ENCODE peak calls at places on chromosome 16, in ten cellular contexts. U is CD4-positive, CD25-positive, alpha-beta regulatory T cell; F is AG08395; B is GM20000; X is activated naive CD4-positive, alpha-beta T cell treated with Interleukin-2 at 50 U/mL for 16 hours; Z is bronchial epithelial cell; P is hypothalamus; V is substantia nigra; S is NCI-H460; W is NT2/D1. E is an unnamed sample.

GRCh38 chr16:21162661-21163151 is 4.2 kb downstream of the LDAF1 start:
- DNase-seq in V (no peak), U (no peak), S (no peak), B (no peak), Z (no peak), X (no peak), F (peak; percentile 18), P (no peak), W (no peak), E (no peak)

GRCh38 chr16:54886078-54886477 is 44.6 kb upstream of the IRX5 start:
- DNase-seq in Z (no peak), P (no peak), V (no peak), U (no peak), W (no peak), F (no peak), X (no peak), S (no peak), B (no peak), E (no peak)

GRCh38 chr16:48123104-48123788 is 32.5 kb downstream of the ABCC12 start:
- DNase-seq in Z (peak; percentile 99), B (peak; percentile 48), W (no peak), X (peak; percentile 72), F (peak; percentile 98), U (no peak), S (peak; percentile 89), P (no peak), V (no peak), E (peak; percentile 95)

GRCh38 chr16:16004314-16004749 is 54.9 kb downstream of the ABCC1 start:
- DNase-seq in S (no peak), V (no peak), B (no peak), W (no peak), X (no peak), F (peak; percentile 62), Z (peak; percentile 37), U (no peak), P (no peak), E (no peak)

GRCh38 chr16:86391987-86392386 is 118.3 kb upstream of the FOXF1 start:
- DNase-seq in W (no peak), V (no peak), S (peak; percentile 89), X (no peak), B (no peak), U (no peak), Z (no peak), P (no peak), F (peak; percentile 63), E (no peak)

GRCh38 chr16:88005148-88005547 is 53.9 kb downstream of the BANP start:
- DNase-seq in B (no peak), S (no peak), Z (no peak), F (no peak), V (no peak), P (no peak), U (no peak), W (no peak), X (no peak), E (no peak)

GRCh38 chr16:30382398-30383015 is at the start of gene SEPTIN1:
- DNase-seq in P (no peak), B (peak; percentile 76), U (peak; percentile 60), F (no peak), W (no peak), Z (no peak), V (no peak), X (peak; percentile 80), S (no peak), E (no peak)

GRCh38 chr16:29675811-29676643 is 3.0 kb upstream of the QPRT start:
- DNase-seq in Z (peak; percentile 12), F (peak; percentile 59), B (no peak), V (no peak), X (no peak), P (no peak), S (peak; percentile 8), U (no peak), W (no peak), E (no peak)

GRCh38 chr16:78230832-78231231 is 131.4 kb downstream of the WWOX start:
- DNase-seq in Z (peak; percentile 79), X (no peak), F (no peak), U (no peak), S (no peak), P (no peak), V (no peak), W (no peak), B (no peak), E (peak; percentile 60)

GRCh38 chr16:49649013-49649785 is 206.7 kb downstream of the ZNF423 start:
- DNase-seq in V (no peak), X (no peak), S (no peak), F (peak; percentile 43), P (no peak), B (no peak), Z (peak; percentile 52), U (no peak), W (no peak), E (peak; percentile 16)

GRCh38 chr16:67034478-67034877 is 5.5 kb downstream of the CBFB start:
- DNase-seq in U (no peak), B (no peak), F (no peak), P (no peak), V (no peak), S (no peak), Z (peak; percentile 8), W (no peak), X (no peak), E (no peak)

GRCh38 chr16:89320717-89321501 is 103.4 kb downstream of the ZNF778 start:
- DNase-seq in B (no peak), V (peak; percentile 20), U (no peak), S (no peak), P (no peak), F (peak; percentile 20), Z (peak; percentile 35), X (no peak), W (no peak), E (no peak)

GRCh38 chr16:84239910-84240309 is at the start of gene KCNG4:
- DNase-seq in V (no peak), X (no peak), S (no peak), W (no peak), P (no peak), U (no peak), B (no peak), F (no peak), Z (no peak), E (no peak)

GRCh38 chr16:85227924-85228462 is 115.7 kb upstream of the CIBAR2 start:
- DNase-seq in V (no peak), B (peak; percentile 61), S (no peak), P (no peak), W (no peak), X (no peak), U (no peak), F (peak; percentile 86), Z (peak; percentile 38), E (no peak)

GRCh38 chr16:85657267-85657650 is 31.5 kb downstream of the GINS2 start:
- DNase-seq in Z (no peak), F (no peak), S (no peak), U (no peak), P (no peak), W (no peak), V (no peak), B (no peak), X (no peak), E (no peak)

GRCh38 chr16:24135624-24136296 is 120.4 kb upstream of the CACNG3 start:
- DNase-seq in Z (no peak), P (no peak), B (no peak), W (peak; percentile 69), X (no peak), S (no peak), F (no peak), V (no peak), U (no peak), E (no peak)

GRCh38 chr16:89272631-89273030 is 55.1 kb downstream of the ZNF778 start:
- DNase-seq in U (no peak), S (no peak), Z (no peak), W (no peak), B (no peak), F (no peak), P (no peak), V (no peak), X (no peak), E (no peak)

GRCh38 chr16:86455116-86455515 is 55.2 kb upstream of the FOXF1 start:
- DNase-seq in U (no peak), W (no peak), S (no peak), B (no peak), V (no peak), Z (no peak), P (no peak), F (peak; percentile 65), X (no peak), E (no peak)

GRCh38 chr16:27316038-27316680 is 2.4 kb downstream of the IL4R start:
- DNase-seq in S (no peak), U (no peak), X (no peak), P (no peak), W (no peak), B (no peak), F (no peak), Z (no peak), V (no peak), E (no peak)

GRCh38 chr16:88804552-88805339 is 1.2 kb downstream of the CDT1 start:
- DNase-seq in P (no peak), X (peak; percentile 44), B (peak; percentile 59), V (no peak), U (no peak), S (no peak), F (no peak), W (no peak), Z (no peak), E (no peak)

GRCh38 chr16:53872248-53873221 is 168.6 kb downstream of the FTO start:
- DNase-seq in X (no peak), U (no peak), F (peak; percentile 83), S (no peak), W (no peak), P (no peak), Z (peak; percentile 74), V (no peak), B (no peak), E (no peak)

GRCh38 chr16:59067207-59067606 is 333.1 kb upstream of the GOT2 start:
- DNase-seq in X (no peak), B (no peak), P (no peak), W (no peak), Z (no peak), V (no peak), F (no peak), U (no peak), S (no peak), E (no peak)

GRCh38 chr16:35011-35775 is 18.2 kb downstream of the POLR3K start:
- DNase-seq in X (no peak), S (no peak), F (no peak), V (no peak), W (no peak), U (no peak), B (no peak), Z (no peak), P (no peak), E (no peak)

GRCh38 chr16:11901091-11901490 is 14.7 kb downstream of the GSPT1 start:
- DNase-seq in W (no peak), Z (no peak), P (no peak), V (no peak), X (no peak), B (no peak), F (peak; percentile 39), S (no peak), U (no peak), E (no peak)

GRCh38 chr16:27972500-27972899 is 91.0 kb downstream of the GSG1L start:
- DNase-seq in F (peak; percentile 38), P (no peak), W (peak; percentile 54), B (peak; percentile 67), S (peak; percentile 55), Z (peak; percentile 50), V (no peak), X (peak; percentile 41), U (peak; percentile 14), E (peak; percentile 3)

GRCh38 chr16:51401673-51402072 is 250.6 kb upstream of the SALL1 start:
- DNase-seq in X (no peak), W (no peak), F (no peak), U (no peak), V (no peak), P (no peak), Z (no peak), B (no peak), S (no peak), E (no peak)

GRCh38 chr16:71555230-71555891 is 21.5 kb downstream of the TAT start:
- DNase-seq in Z (peak; percentile 45), U (no peak), V (no peak), S (no peak), B (no peak), P (no peak), F (no peak), W (no peak), X (no peak), E (no peak)

GRCh38 chr16:89700649-89701424 is 668 bp downstream of the SPATA2L start:
- DNase-seq in V (no peak), W (peak; percentile 46), Z (peak; percentile 53), S (peak; percentile 47), X (peak; percentile 56), P (no peak), B (peak; percentile 72), F (peak; percentile 27), U (peak; percentile 38), E (no peak)

E was measured in epithelial cell of prostate.